ENCODE peak calls at places on chromosomes 7 and 10, in eight cellular contexts. One of them, this sample, is unnamed.

GRCh38 chr10:110525349-110526260 is 27.9 kb downstream of the DUSP5 start:
- DNase-seq in fibroblast of the aortic adventitia: peak; percentile 55
- DNase-seq in nephron progenitor cell: no peak
- DNase-seq in adipocyte: peak; percentile 22
- DNase-seq in stimulated activated CD8-positive, alpha-beta memory T cell treated with anti-CD3 and anti-CD28 coated beads, Interleukin-15, amount 100 ng/mL, for 4 hours: no peak
- DNase-seq in midbrain: no peak
- DNase-seq in NCI-H1105 treated with DMSO at 0.1 percent for 48 hours: no peak
- DNase-seq in GM06990: no peak
- DNase-seq in this sample: no peak

GRCh38 chr7:30789334-30789711 is 18.1 kb downstream of the MINDY4 start:
- DNase-seq in nephron progenitor cell: no peak
- DNase-seq in adipocyte: peak; percentile 80
- DNase-seq in stimulated activated CD8-positive, alpha-beta memory T cell treated with anti-CD3 and anti-CD28 coated beads, Interleukin-15, amount 100 ng/mL, for 4 hours: no peak
- DNase-seq in midbrain: no peak
- DNase-seq in GM06990: no peak
- DNase-seq in NCI-H1105 treated with DMSO at 0.1 percent for 48 hours: no peak
- DNase-seq in fibroblast of the aortic adventitia: peak; percentile 79
- DNase-seq in this sample: no peak

GRCh38 chr7:18859331-18859730 is 258.1 kb downstream of the TWIST1 start:
- DNase-seq in GM06990: no peak
- DNase-seq in adipocyte: peak; percentile 70
- DNase-seq in stimulated activated CD8-positive, alpha-beta memory T cell treated with anti-CD3 and anti-CD28 coated beads, Interleukin-15, amount 100 ng/mL, for 4 hours: no peak
- DNase-seq in NCI-H1105 treated with DMSO at 0.1 percent for 48 hours: no peak
- DNase-seq in midbrain: no peak
- DNase-seq in nephron progenitor cell: no peak
- DNase-seq in fibroblast of the aortic adventitia: no peak
- DNase-seq in this sample: no peak

GRCh38 chr10:132590094-132590751 is 52.6 kb downstream of the INPP5A start:
- DNase-seq in GM06990: no peak
- DNase-seq in nephron progenitor cell: no peak
- DNase-seq in adipocyte: no peak
- DNase-seq in NCI-H1105 treated with DMSO at 0.1 percent for 48 hours: no peak
- DNase-seq in stimulated activated CD8-positive, alpha-beta memory T cell treated with anti-CD3 and anti-CD28 coated beads, Interleukin-15, amount 100 ng/mL, for 4 hours: no peak
- DNase-seq in midbrain: no peak
- DNase-seq in fibroblast of the aortic adventitia: no peak
- DNase-seq in this sample: peak; percentile 40

GRCh38 chr7:96127746-96128145 is 194.2 kb downstream of the SLC25A13 start:
- DNase-seq in NCI-H1105 treated with DMSO at 0.1 percent for 48 hours: no peak
- DNase-seq in stimulated activated CD8-positive, alpha-beta memory T cell treated with anti-CD3 and anti-CD28 coated beads, Interleukin-15, amount 100 ng/mL, for 4 hours: no peak
- DNase-seq in nephron progenitor cell: no peak
- DNase-seq in midbrain: no peak
- DNase-seq in GM06990: no peak
- DNase-seq in fibroblast of the aortic adventitia: no peak
- DNase-seq in adipocyte: no peak
- DNase-seq in this sample: peak; percentile 50

GRCh38 chr10:124290095-124290795 is 128.5 kb downstream of the OAT start:
- DNase-seq in nephron progenitor cell: no peak
- DNase-seq in fibroblast of the aortic adventitia: no peak
- DNase-seq in adipocyte: peak; percentile 33
- DNase-seq in GM06990: peak; percentile 68
- DNase-seq in NCI-H1105 treated with DMSO at 0.1 percent for 48 hours: no peak
- DNase-seq in midbrain: no peak
- DNase-seq in stimulated activated CD8-positive, alpha-beta memory T cell treated with anti-CD3 and anti-CD28 coated beads, Interleukin-15, amount 100 ng/mL, for 4 hours: no peak
- DNase-seq in this sample: no peak

GRCh38 chr7:111560773-111561658 is 1.3 kb downstream of the IMMP2L start:
- DNase-seq in adipocyte: peak; percentile 70
- DNase-seq in NCI-H1105 treated with DMSO at 0.1 percent for 48 hours: no peak
- DNase-seq in stimulated activated CD8-positive, alpha-beta memory T cell treated with anti-CD3 and anti-CD28 coated beads, Interleukin-15, amount 100 ng/mL, for 4 hours: no peak
- DNase-seq in nephron progenitor cell: no peak
- DNase-seq in fibroblast of the aortic adventitia: peak; percentile 60
- DNase-seq in midbrain: no peak
- DNase-seq in GM06990: no peak
- DNase-seq in this sample: no peak

GRCh38 chr7:157817944-157818700 is 481.3 kb downstream of the DNAJB6 start:
- DNase-seq in nephron progenitor cell: no peak
- DNase-seq in fibroblast of the aortic adventitia: no peak
- DNase-seq in adipocyte: no peak
- DNase-seq in GM06990: no peak
- DNase-seq in NCI-H1105 treated with DMSO at 0.1 percent for 48 hours: no peak
- DNase-seq in midbrain: no peak
- DNase-seq in stimulated activated CD8-positive, alpha-beta memory T cell treated with anti-CD3 and anti-CD28 coated beads, Interleukin-15, amount 100 ng/mL, for 4 hours: no peak
- DNase-seq in this sample: no peak

This sample was measured in ecto neural progenitor cell.